ENCODE peak calls at places on chromosomes 3 and 15, in eight cellular contexts. F, H, B, C, N, O, I and Q are unnamed samples.
A peak's percentile ranks its signal among the peaks of the same experiment; 100 is the strongest.

GRCh38 chr3:171811059-171811912 is 1.0 kb upstream of the PLD1 start:
- DNase-seq in F (peak; percentile 76), H (no peak), B (no peak), C (no peak), N (no peak), O (no peak), I (peak; percentile 20), Q (no peak)

GRCh38 chr15:37134699-37135131 is 34.4 kb upstream of the MEIS2 start:
- DNase-seq in F (peak; percentile 34), H (no peak), B (no peak), C (no peak), N (no peak), O (no peak), I (no peak), Q (no peak)

GRCh38 chr15:29435811-29436210 is 166.2 kb upstream of the NSMCE3 start:
- DNase-seq in F (no peak), H (no peak), B (no peak), C (no peak), N (no peak), O (no peak), I (no peak), Q (no peak)

GRCh38 chr3:182829761-182830405 is 36.6 kb downstream of the ATP11B start:
- DNase-seq in F (no peak), H (no peak), B (no peak), C (no peak), N (no peak), O (no peak), I (no peak), Q (no peak)

GRCh38 chr3:169886671-169887070 is 16.9 kb upstream of the LRRC31 start:
- DNase-seq in F (no peak), H (peak; percentile 80), B (peak; percentile 88), C (no peak), N (peak; percentile 53), O (peak; percentile 27), I (peak; percentile 56), Q (peak; percentile 65)

GRCh38 chr3:127275287-127275781 is 12.5 kb downstream of the PRR20G start:
- DNase-seq in F (no peak), H (no peak), B (no peak), C (no peak), N (no peak), O (no peak), I (no peak), Q (no peak)

GRCh38 chr3:99639579-99639978 is 1.2 kb downstream of the COL8A1 start:
- DNase-seq in F (no peak), H (no peak), B (no peak), C (no peak), N (no peak), O (no peak), I (no peak), Q (no peak)

GRCh38 chr15:28093761-28094535 is 5.2 kb downstream of the OCA2 start:
- DNase-seq in F (no peak), H (peak; percentile 77), B (no peak), C (peak; percentile 69), N (no peak), O (peak; percentile 60), I (no peak), Q (no peak)

GRCh38 chr3:117660941-117661635 is 951.5 kb downstream of the TUSC7 start:
- DNase-seq in F (no peak), H (no peak), B (no peak), C (no peak), N (no peak), O (no peak), I (no peak), Q (no peak)

GRCh38 chr3:16639806-16640205 is 34.6 kb upstream of the DAZL start:
- DNase-seq in F (no peak), H (no peak), B (no peak), C (no peak), N (no peak), O (no peak), I (no peak), Q (no peak)

GRCh38 chr15:28980709-28981350 is 95.1 kb downstream of the APBA2 start:
- DNase-seq in F (no peak), H (no peak), B (no peak), C (no peak), N (no peak), O (no peak), I (no peak), Q (no peak)

GRCh38 chr3:177904661-177905060 is 631.6 kb upstream of the KCNMB2 start:
- DNase-seq in F (no peak), H (no peak), B (no peak), C (no peak), N (no peak), O (no peak), I (no peak), Q (no peak)

GRCh38 chr15:94691169-94691568 is 459.8 kb downstream of the MCTP2 start:
- DNase-seq in F (no peak), H (no peak), B (no peak), C (no peak), N (no peak), O (no peak), I (no peak), Q (no peak)

GRCh38 chr3:46070458-46071136 is 43.3 kb upstream of the XCR1 start:
- DNase-seq in F (no peak), H (no peak), B (no peak), C (no peak), N (no peak), O (no peak), I (no peak), Q (no peak)

GRCh38 chr15:92113832-92114231 is 260.3 kb downstream of the SLCO3A1 start:
- DNase-seq in F (no peak), H (no peak), B (no peak), C (no peak), N (no peak), O (peak; percentile 81), I (no peak), Q (no peak)

GRCh38 chr3:100169186-100169585 is 54.9 kb upstream of the FILIP1L start:
- DNase-seq in F (no peak), H (no peak), B (no peak), C (no peak), N (peak; percentile 52), O (no peak), I (peak; percentile 16), Q (no peak)

GRCh38 chr3:123683146-123683545 is 98.3 kb upstream of the HACD2 start:
- DNase-seq in F (no peak), H (no peak), B (no peak), C (no peak), N (no peak), O (no peak), I (no peak), Q (no peak)

GRCh38 chr15:95620934-95621579 is 709.4 kb upstream of the NR2F2 start:
- DNase-seq in F (no peak), H (no peak), B (no peak), C (no peak), N (no peak), O (no peak), I (no peak), Q (no peak)

GRCh38 chr3:112136959-112137693 is 4.1 kb upstream of the GCSAM start:
- DNase-seq in F (peak; percentile 42), H (no peak), B (no peak), C (no peak), N (no peak), O (peak; percentile 83), I (no peak), Q (no peak)

GRCh38 chr3:13111173-13111873 is 38.1 kb upstream of the IQSEC1 start:
- DNase-seq in F (no peak), H (peak; percentile 77), B (peak; percentile 79), C (peak; percentile 58), N (no peak), O (peak; percentile 52), I (no peak), Q (peak; percentile 47)

GRCh38 chr3:124999317-124999716 is 56.5 kb downstream of the HEG1 start:
- DNase-seq in F (no peak), H (no peak), B (peak; percentile 46), C (no peak), N (no peak), O (no peak), I (no peak), Q (peak; percentile 43)

GRCh38 chr15:57003418-57003817 is 85.0 kb downstream of the TCF12 start:
- DNase-seq in F (no peak), H (no peak), B (no peak), C (no peak), N (no peak), O (no peak), I (no peak), Q (no peak)

GRCh38 chr3:195880037-195880431 is 28.3 kb downstream of the TNK2 start:
- DNase-seq in F (no peak), H (no peak), B (no peak), C (peak; percentile 29), N (no peak), O (no peak), I (no peak), Q (no peak)
- H3K36me3 ChIP-seq in F (no peaks in the 10 kb centered on the region), H (peaks cover 3% of the 10 kb centered on the region), B (peaks cover 36% of the 10 kb centered on the region), C (no peaks in the 10 kb centered on the region), N (no peaks in the 10 kb centered on the region), O (peaks cover 33% of the 10 kb centered on the region), I (peaks cover 5% of the 10 kb centered on the region), Q (no peaks in the 10 kb centered on the region)

GRCh38 chr3:56769125-56769709 is 32.5 kb downstream of the ARHGEF3 start:
- DNase-seq in F (no peak), H (no peak), B (no peak), C (no peak), N (no peak), O (no peak), I (no peak), Q (no peak)

GRCh38 chr3:56773588-56774330 is 28.0 kb downstream of the ARHGEF3 start:
- DNase-seq in F (no peak), H (no peak), B (no peak), C (no peak), N (no peak), O (no peak), I (no peak), Q (no peak)

GRCh38 chr3:56772926-56773587 is 28.7 kb downstream of the ARHGEF3 start:
- DNase-seq in F (no peak), H (no peak), B (no peak), C (no peak), N (no peak), O (no peak), I (no peak), Q (no peak)

GRCh38 chr3:56775356-56775914 is 26.3 kb downstream of the ARHGEF3 start:
- DNase-seq in F (no peak), H (no peak), B (no peak), C (no peak), N (no peak), O (no peak), I (no peak), Q (no peak)

GRCh38 chr3:56771376-56771775 is 30.4 kb downstream of the ARHGEF3 start:
- DNase-seq in F (no peak), H (no peak), B (no peak), C (no peak), N (no peak), O (no peak), I (no peak), Q (no peak)
- TF ChIP-seq CTCF in F (no peak), H (no peak), B (no peak), C (no peak), N (no peak), O (no peak), I (no peak), Q (no peak)

GRCh38 chr15:52680756-52681155 is 1.6 kb upstream of the ATOSA start:
- DNase-seq in F (no peak), H (no peak), B (no peak), C (no peak), N (no peak), O (no peak), I (no peak), Q (no peak)
- H3K27ac ChIP-seq in F (no peak overlapping the region), H (no peak overlapping the region), B (no peak overlapping the region), C (no peak overlapping the region), N (no peak overlapping the region), O (no peak overlapping the region), I (peak overlapping the region; percentile 99), Q (no peak overlapping the region)

GRCh38 chr15:70109982-70110381 is 12.3 kb upstream of the TLE3 start:
- DNase-seq in F (no peak), H (no peak), B (no peak), C (no peak), N (no peak), O (no peak), I (no peak), Q (no peak)
- H3K36me3 ChIP-seq in F (no peaks in the 10 kb centered on the region), H (no peaks in the 10 kb centered on the region), B (no peaks in the 10 kb centered on the region), C (no peaks in the 10 kb centered on the region), N (no peaks in the 10 kb centered on the region), O (no peaks in the 10 kb centered on the region), I (no peaks in the 10 kb centered on the region), Q (no peaks in the 10 kb centered on the region)